ENCODE peak calls at places on chromosomes 4 and X, in nine cellular contexts. X is H1, Q is K562, F is endothelial cell of umbilical vein, Z is WTC11, S is HepG2, B is A549, H is SK-N-SH, R is HCT116. A is an unnamed sample.
A peak's percentile ranks its signal among the peaks of the same experiment; 100 is the strongest.

GRCh38 chr4:117783716-117784115 is 250.6 kb upstream of the NDST3 start:
- DNase-seq in H (no peak), B (no peak), X (no peak), F (peak; percentile 5), R (no peak), S (no peak), Q (no peak), Z (no peak), A (no peak)

GRCh38 chr4:38804654-38805295 is at the start of gene TLR1:
- DNase-seq in H (peak; percentile 26), X (no peak), Q (no peak), R (peak; percentile 18), B (no peak), Z (no peak), S (peak; percentile 25), F (peak; percentile 89), A (peak; percentile 85)

GRCh38 chr4:80128941-80129340 is 55.9 kb upstream of the ANTXR2 start:
- DNase-seq in H (no peak), X (no peak), R (no peak), B (no peak), Q (no peak), S (no peak), Z (no peak), F (peak; percentile 22), A (peak; percentile 42)

GRCh38 chr4:47662975-47663374 is 174.9 kb downstream of the CORIN start:
- DNase-seq in B (no peak), S (peak; percentile 23), Q (peak; percentile 16), R (peak; percentile 29), H (no peak), Z (peak; percentile 48), F (no peak), X (no peak), A (peak; percentile 43)

GRCh38 chrX:47637546-47638195 is 7.9 kb upstream of the CFP start:
- DNase-seq in B (no peak), Q (peak; percentile 30), F (peak; percentile 86), X (no peak), Z (peak; percentile 70), S (no peak), R (no peak), H (no peak), A (no peak)

GRCh38 chrX:21662761-21663160 is 4.6 kb upstream of the KLHL34 start:
- DNase-seq in X (no peak), S (no peak), Q (no peak), B (no peak), R (no peak), F (no peak), Z (no peak), H (no peak), A (no peak)

GRCh38 chr4:57102050-57102564 is 8.1 kb downstream of the IGFBP7 start:
- DNase-seq in Q (no peak), H (no peak), X (no peak), F (peak; percentile 94), R (no peak), Z (no peak), S (peak; percentile 52), B (no peak), A (no peak)

GRCh38 chrX:123753656-123754350 is 21.0 kb upstream of the THOC2 start:
- DNase-seq in X (no peak), H (no peak), S (no peak), F (no peak), Z (no peak), R (no peak), Q (no peak), B (no peak), A (no peak)

GRCh38 chr4:1489639-1489995 is 83.4 kb upstream of the NKX1-1 start:
- DNase-seq in S (no peak), X (no peak), B (no peak), F (no peak), Z (peak; percentile 7), H (no peak), R (no peak), Q (no peak), A (no peak)

GRCh38 chr4:3563403-3563802 is 31.2 kb upstream of the LRPAP1 start:
- DNase-seq in Z (no peak), B (no peak), S (no peak), H (no peak), F (no peak), Q (no peak), R (no peak), X (no peak), A (no peak)

GRCh38 chr4:140052050-140052449 is 101.9 kb downstream of the MAML3 start:
- DNase-seq in Q (no peak), B (no peak), Z (peak; percentile 22), R (peak; percentile 22), S (peak; percentile 10), X (no peak), F (peak; percentile 70), H (no peak), A (peak; percentile 44)

GRCh38 chr4:60891947-60892346 is 308.2 kb upstream of the ADGRL3 start:
- DNase-seq in H (no peak), F (no peak), Q (no peak), X (no peak), Z (no peak), R (no peak), S (no peak), B (no peak), A (no peak)

GRCh38 chr4:103292373-103292772 is 94.2 kb upstream of the CENPE start:
- DNase-seq in F (no peak), Z (no peak), Q (no peak), B (no peak), R (no peak), X (no peak), H (no peak), S (no peak), A (no peak)

GRCh38 chrX:9464435-9465371 is at the start of gene TBL1X:
- DNase-seq in F (peak; percentile 32), Z (peak; percentile 37), Q (peak; percentile 92), B (peak; percentile 43), X (no peak), R (no peak), S (peak; percentile 37), H (peak; percentile 86), A (peak; percentile 77)

GRCh38 chr4:85222561-85222960 is 252.4 kb upstream of the ARHGAP24 start:
- DNase-seq in H (no peak), Q (no peak), B (no peak), F (no peak), S (no peak), X (no peak), R (no peak), Z (no peak), A (no peak)

GRCh38 chr4:85233516-85233915 is 241.4 kb upstream of the ARHGAP24 start:
- DNase-seq in F (no peak), Q (no peak), X (no peak), B (no peak), H (no peak), Z (no peak), S (no peak), R (no peak), A (no peak)

DNA sequence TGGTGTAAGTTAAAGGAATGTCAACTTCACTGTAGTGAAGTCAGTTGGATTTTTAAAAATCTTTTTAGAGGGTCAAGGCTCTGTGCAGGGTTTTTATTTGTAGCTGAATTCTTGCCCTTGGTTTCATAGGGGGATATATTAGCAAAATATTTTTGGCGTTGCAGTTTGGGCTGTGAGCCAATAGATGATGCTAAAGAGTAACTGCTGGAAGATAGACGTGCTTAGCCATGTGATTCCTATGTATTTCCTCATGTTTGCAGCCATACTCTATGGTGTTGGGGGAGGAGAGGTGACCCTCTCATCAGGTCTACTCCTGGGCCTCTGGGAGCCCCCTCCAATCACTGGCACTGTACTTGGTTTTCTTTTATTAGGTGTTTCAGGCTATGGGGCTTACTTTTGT is 246.7 kb upstream of the ARHGAP24 start:
- DNase-seq in Q (no peak), Z (no peak), H (no peak), X (no peak), F (no peak), B (no peak), S (no peak), R (no peak), A (peak; percentile 6)
- TF ChIP-seq CTCF in Q (no peak), Z (no peak), H (no peak), X (no peak), F (no peak), B (no peak), S (no peak), R (no peak), A (peak; percentile 48)

GRCh38 chr4:162485486-162485885 is 321.7 kb upstream of the FSTL5 start:
- DNase-seq in B (no peak), Z (no peak), X (no peak), H (no peak), R (no peak), F (no peak), S (no peak), Q (no peak), A (no peak)
- TF ChIP-seq MAX in B (no peak), Z (no peak), X (no peak), H (no peak), R (no peak), F (no peak), S (no peak), Q (no peak), A (no peak)

GRCh38 chr4:127997534-127998388 is 32.6 kb downstream of the ABHD18 start:
- DNase-seq in X (no peak), S (no peak), Q (no peak), B (peak; percentile 58), F (no peak), Z (no peak), H (no peak), R (no peak), A (peak; percentile 9)
- TF ChIP-seq CTCF in X (no peak), S (no peak), Q (no peak), B (peak; percentile 49), F (no peak), Z (no peak), H (no peak), R (no peak), A (no peak)

DNA sequence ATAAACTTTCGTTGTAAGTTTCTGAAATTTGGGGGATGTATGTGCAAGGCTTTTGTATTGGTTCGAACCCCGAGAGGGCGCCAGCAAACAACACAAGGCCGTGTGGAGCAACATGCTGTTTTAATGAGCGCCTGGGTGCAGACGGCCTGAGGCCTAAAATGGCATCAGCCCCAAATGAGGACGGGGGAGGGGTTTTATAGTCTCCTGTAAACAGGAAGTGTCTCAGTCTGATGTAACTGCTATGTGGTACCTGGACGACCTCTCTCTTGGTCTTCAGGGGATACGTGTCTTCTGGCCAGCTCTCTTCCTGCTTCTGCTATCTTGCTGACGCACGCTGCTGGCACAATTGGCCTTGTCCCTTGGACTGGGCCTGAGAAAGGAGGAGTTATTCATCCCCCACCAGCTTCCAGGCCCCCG is 1348.0 kb downstream of the ADGRL3 start:
- DNase-seq in F (no peak), B (no peak), Q (no peak), S (peak; percentile 2), Z (peak; percentile 61), H (no peak), X (peak; percentile 27), R (no peak), A (peak; percentile 9)
- TF ChIP-seq MAX in F (no peak), B (no peak), Q (no peak), S (no peak), Z (peak; percentile 32), H (no peak), X (peak; percentile 50), R (no peak), A (no peak)

DNA sequence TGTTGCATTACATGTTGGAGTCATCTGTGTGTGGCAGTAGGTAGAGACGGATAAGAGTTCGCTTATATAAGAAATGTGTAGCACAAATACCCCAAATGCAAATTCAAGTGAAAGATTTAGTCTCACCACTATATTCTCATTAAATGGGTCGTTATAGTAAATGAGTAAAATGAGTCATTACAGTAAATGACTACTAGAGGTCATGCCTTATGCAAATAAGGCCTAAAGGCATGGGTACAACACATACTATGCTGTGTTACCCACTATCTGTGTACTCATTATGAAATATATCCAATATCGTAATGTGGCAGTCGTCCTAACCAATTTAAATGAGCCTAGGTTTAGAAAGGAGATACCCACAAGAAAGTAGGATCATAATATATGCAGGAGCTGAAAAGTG is 1603.1 kb downstream of the C4orf33 start:
- DNase-seq in R (no peak), X (no peak), B (no peak), Z (no peak), F (no peak), S (no peak), H (no peak), Q (no peak), A (no peak)
- TF ChIP-seq CTCF in R (no peak), X (no peak), B (no peak), Z (no peak), F (no peak), S (no peak), H (no peak), Q (no peak), A (no peak)